ENCODE peak calls at places on chromosomes 4 and X, in six cellular contexts. I is H9, D is mammary epithelial cell, X is fibroblast of lung, M is GM12878, S is PC-3. C is an unnamed sample. For H3K4me1, the result is how much of the 10 kb centered on the place peaks cover.

GRCh38 chr4:118888666-118889312 is at the start of gene SYNPO2:
- DNase-seq in D (peak), S (peak), M (no peak), I (peak), X (peak), C (peak)

GRCh38 chr4:99334880-99335279 is 13.7 kb upstream of the ADH1B start:
- DNase-seq in M (no peak), D (no peak), S (no peak), I (no peak), X (no peak), C (no peak)

GRCh38 chrX:106612403-106612789 is 618 bp downstream of the RADX start:
- DNase-seq in M (no peak), I (no peak), D (peak), X (no peak), S (peak), C (no peak)

GRCh38 chr4:152273343-152273742 is 262.5 kb downstream of the FBXW7 start:
- DNase-seq in D (peak), I (no peak), X (no peak), M (no peak), S (peak), C (no peak)

GRCh38 chr4:7800996-7801395 is 138.7 kb downstream of the AFAP1 start:
- DNase-seq in X (no peak), M (no peak), S (no peak), D (no peak), I (no peak), C (no peak)

GRCh38 chr4:168509786-168510185 is 12.9 kb downstream of the PALLD start:
- DNase-seq in M (no peak), S (no peak), D (peak), I (no peak), X (peak), C (no peak)

GRCh38 chr4:188779586-188779985 is 640.3 kb downstream of the TRIML1 start:
- DNase-seq in D (peak), X (peak), S (peak), M (no peak), I (no peak), C (no peak)

GRCh38 chrX:110397904-110398303 is 39.3 kb downstream of the RTL9 start:
- DNase-seq in D (no peak), I (peak), M (no peak), S (no peak), X (no peak), C (no peak)

GRCh38 chr4:6885953-6886557 is 23.6 kb upstream of the TBC1D14 start:
- DNase-seq in M (peak), I (no peak), S (peak), D (peak), X (peak), C (peak)

GRCh38 chr4:55386073-55386472 is 9.7 kb upstream of the TMEM165 start:
- DNase-seq in M (no peak), I (peak), S (peak), D (peak), X (peak), C (no peak)

GRCh38 chr4:137664055-137664405 is 131.7 kb upstream of the PCDH18 start:
- DNase-seq in I (no peak), M (no peak), S (peak), D (no peak), X (peak), C (no peak)

GRCh38 chr4:156291317-156291716 is 337.7 kb upstream of the CTSO start:
- DNase-seq in D (peak), M (no peak), S (peak), X (peak), I (no peak), C (no peak)

GRCh38 chr4:145587088-145587487 is 32.1 kb upstream of the MMAA start:
- DNase-seq in X (no peak), I (no peak), M (no peak), D (no peak), S (no peak), C (no peak)

GRCh38 chr4:65510976-65511375 is 159.3 kb downstream of the EPHA5 start:
- DNase-seq in X (no peak), I (no peak), D (peak), S (peak), M (no peak), C (no peak)

GRCh38 chr4:98430708-98431403 is 169.7 kb downstream of the RAP1GDS1 start:
- DNase-seq in S (peak), M (no peak), D (peak), I (no peak), X (peak), C (no peak)

GRCh38 chr4:64326507-64326906 is 82.7 kb downstream of the TECRL start:
- DNase-seq in S (no peak), I (no peak), M (no peak), D (no peak), X (no peak), C (no peak)

GRCh38 chr4:75841641-75842520 is 60.4 kb downstream of the PPEF2 start:
- DNase-seq in I (no peak), X (no peak), M (no peak), D (no peak), S (no peak), C (no peak)

GRCh38 chr4:110854021-110854678 is 231.3 kb upstream of the PITX2 start:
- DNase-seq in S (peak), X (peak), I (no peak), M (no peak), D (peak), C (peak)

GRCh38 chr4:56745082-56745481 is 64.0 kb upstream of the HOPX start:
- DNase-seq in X (no peak), D (no peak), M (no peak), S (no peak), I (no peak), C (peak)

GRCh38 chr4:112521123-112522116 is 5.4 kb upstream of the NEUROG2 start:
- DNase-seq in I (peak), M (no peak), D (no peak), S (no peak), X (no peak), C (no peak)

GRCh38 chrX:9835585-9836210 is 49.5 kb downstream of the SHROOM2 start:
- DNase-seq in S (no peak), I (no peak), X (no peak), M (no peak), D (no peak), C (no peak)

GRCh38 chrX:44975666-44976263 is 102.8 kb downstream of the KDM6A start:
- DNase-seq in X (no peak), D (peak), M (no peak), I (no peak), S (no peak), C (no peak)

GRCh38 chrX:3712080-3712869 is 1.2 kb downstream of the PRKX start:
- DNase-seq in X (peak), M (no peak), D (peak), S (peak), I (no peak), C (peak)

DNA sequence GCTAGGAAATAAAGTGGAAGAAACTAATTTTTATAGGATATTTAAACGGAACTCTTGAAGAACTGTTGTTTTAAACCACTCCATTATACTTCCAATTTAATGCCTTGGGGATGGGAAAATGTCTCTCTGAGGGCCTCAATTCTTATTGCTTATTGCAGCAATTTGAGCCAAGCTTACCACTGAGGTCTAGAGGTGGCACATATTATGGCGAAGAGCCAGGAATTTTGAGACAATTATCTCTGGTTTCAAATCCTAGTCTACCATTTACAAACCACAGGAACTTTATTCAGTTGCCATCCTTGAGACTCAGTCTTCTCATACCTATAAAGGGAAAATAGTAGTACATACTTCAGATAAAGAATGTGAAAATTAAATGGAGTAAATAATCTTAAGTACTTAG is 953.6 kb upstream of the IGFBP7 start:
- DNase-seq in S (no peak), X (no peak), D (no peak), M (no peak), I (no peak), C (no peak)
- H3K9ac ChIP-seq in S (no peak), X (no peak), D (no peak), M (no peak), I (no peak), C (no peak)

DNA sequence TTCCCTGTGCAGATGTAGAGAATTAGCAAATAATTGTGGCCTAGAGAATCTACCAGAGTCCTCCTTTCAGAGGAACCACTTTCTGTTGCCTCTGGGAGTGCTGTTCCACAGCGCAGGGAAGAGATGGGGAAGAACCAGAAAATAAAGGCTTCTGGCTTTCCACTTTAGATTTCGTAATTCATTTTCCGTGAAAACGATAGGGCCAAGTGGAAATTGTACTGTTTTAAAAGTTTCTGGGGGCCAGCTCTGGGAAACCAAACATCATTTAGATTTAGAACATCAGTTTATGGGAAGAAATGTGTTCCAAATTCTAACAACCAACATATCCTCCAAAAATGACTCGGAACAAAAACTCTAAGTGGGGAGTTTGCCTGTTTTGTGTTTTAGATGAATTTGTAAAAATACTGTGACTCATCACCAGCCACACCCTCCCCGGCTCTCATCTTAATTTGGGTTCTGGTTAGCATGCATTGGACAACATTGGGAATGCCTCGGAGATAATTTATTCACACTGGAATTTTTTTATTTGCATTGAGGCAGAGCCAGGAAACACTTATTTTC is 65.2 kb upstream of the LNX1 start:
- DNase-seq in I (no peak), M (no peak), X (peak), S (peak), D (no peak), C (no peak)
- TF ChIP-seq CTCF in I (peak), M (no peak), X (peak), S (peak), D (peak), C (peak)

GRCh38 chr4:68865178-68865638 is 49.4 kb downstream of the UGT2B10 start:
- DNase-seq in I (no peak), X (no peak), D (no peak), M (no peak), S (peak), C (no peak)
- H3K4me1 ChIP-seq in I (under half), X (under half), D (under half), M (under half), S (under half), C (under half)

GRCh38 chr4:39133623-39134022 is 48.7 kb upstream of the WDR19 start:
- DNase-seq in D (no peak), S (no peak), M (no peak), X (no peak), I (no peak), C (no peak)

GRCh38 chr4:39134674-39135073 is 47.7 kb upstream of the WDR19 start:
- DNase-seq in X (no peak), I (no peak), S (peak), D (no peak), M (no peak), C (no peak)
- H3K9ac ChIP-seq in X (no peak), I (no peak), S (no peak), D (no peak), M (no peak), C (no peak)

DNA sequence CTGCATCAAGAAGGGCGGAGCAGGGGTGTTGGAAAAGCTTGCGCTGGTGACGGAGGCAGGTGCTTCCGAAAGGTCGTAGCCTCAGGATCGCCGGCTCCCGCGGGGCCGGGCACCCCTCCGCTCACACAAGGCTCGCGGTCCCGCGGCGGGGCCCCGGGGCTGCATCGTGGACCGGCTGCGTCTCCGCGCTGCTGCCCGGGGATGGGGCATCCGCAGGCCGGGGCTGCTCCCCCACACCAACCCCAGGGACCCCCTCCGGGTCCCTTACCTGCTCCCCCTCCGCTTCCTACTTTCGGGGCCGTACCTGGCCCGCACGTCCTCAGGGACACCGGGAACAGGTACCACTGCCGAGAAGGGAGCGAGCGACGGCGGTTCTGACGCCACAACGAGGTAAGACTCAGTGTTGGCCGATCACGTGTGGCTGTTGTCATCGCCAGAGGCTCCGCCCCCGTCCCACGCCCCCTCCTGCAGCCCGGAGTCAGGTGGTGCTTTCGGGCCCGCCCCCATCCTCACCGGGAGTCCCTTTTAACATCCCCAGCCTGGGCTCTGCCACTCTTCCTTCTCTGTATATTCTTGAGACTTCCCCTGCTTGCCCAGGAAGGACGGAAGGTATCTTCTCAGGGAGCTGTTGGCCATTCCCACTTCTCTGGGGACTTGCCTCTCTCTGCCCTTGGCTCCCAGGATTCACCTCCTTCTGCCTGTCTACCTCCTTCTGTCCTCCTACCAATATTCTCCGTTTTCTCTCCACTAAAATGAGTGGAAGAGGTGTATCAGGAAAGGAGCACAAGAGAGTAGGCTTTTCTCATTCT is at the start of gene BEX2:
- DNase-seq in S (peak), M (no peak), I (peak), D (peak), X (peak), C (peak)
- TF ChIP-seq CTCF in S (no peak), M (no peak), I (no peak), D (no peak), X (no peak), C (no peak)

GRCh38 chr4:173171098-173171497 is 2.5 kb downstream of the GALNT7 start:
- DNase-seq in I (no peak), M (no peak), X (peak), S (peak), D (peak), C (no peak)

GRCh38 chr4:173169178-173169427 is 492 bp downstream of the GALNT7 start:
- DNase-seq in D (no peak), M (no peak), I (no peak), S (peak), X (no peak), C (no peak)

GRCh38 chr4:173170210-173170778 is 1.7 kb downstream of the GALNT7 start:
- DNase-seq in M (no peak), D (no peak), X (peak), I (no peak), S (peak), C (no peak)

GRCh38 chr4:173168396-173169177 is at the start of gene GALNT7:
- DNase-seq in I (peak), M (no peak), S (peak), X (peak), D (peak), C (peak)

GRCh38 chr4:173169428-173170209 is 1.0 kb downstream of the GALNT7 start:
- DNase-seq in I (peak), S (peak), D (peak), X (peak), M (no peak), C (peak)
- H3K4me1 ChIP-seq in I (under half), S (under half), D (under half), X (under half), M (under half), C (under half)

GRCh38 chr4:40306991-40307390 is 28.1 kb upstream of the CHRNA9 start:
- DNase-seq in S (no peak), M (no peak), D (no peak), I (no peak), X (no peak), C (no peak)

GRCh38 chr4:40309250-40309774 is 25.8 kb upstream of the CHRNA9 start:
- DNase-seq in X (peak), D (peak), I (peak), M (peak), S (peak), C (peak)

GRCh38 chr4:40308528-40309122 is 26.5 kb upstream of the CHRNA9 start:
- DNase-seq in S (no peak), D (no peak), X (no peak), M (no peak), I (peak), C (no peak)

GRCh38 chr4:40306203-40306602 is 28.9 kb upstream of the CHRNA9 start:
- DNase-seq in D (no peak), S (no peak), I (no peak), X (no peak), M (no peak), C (no peak)

DNA sequence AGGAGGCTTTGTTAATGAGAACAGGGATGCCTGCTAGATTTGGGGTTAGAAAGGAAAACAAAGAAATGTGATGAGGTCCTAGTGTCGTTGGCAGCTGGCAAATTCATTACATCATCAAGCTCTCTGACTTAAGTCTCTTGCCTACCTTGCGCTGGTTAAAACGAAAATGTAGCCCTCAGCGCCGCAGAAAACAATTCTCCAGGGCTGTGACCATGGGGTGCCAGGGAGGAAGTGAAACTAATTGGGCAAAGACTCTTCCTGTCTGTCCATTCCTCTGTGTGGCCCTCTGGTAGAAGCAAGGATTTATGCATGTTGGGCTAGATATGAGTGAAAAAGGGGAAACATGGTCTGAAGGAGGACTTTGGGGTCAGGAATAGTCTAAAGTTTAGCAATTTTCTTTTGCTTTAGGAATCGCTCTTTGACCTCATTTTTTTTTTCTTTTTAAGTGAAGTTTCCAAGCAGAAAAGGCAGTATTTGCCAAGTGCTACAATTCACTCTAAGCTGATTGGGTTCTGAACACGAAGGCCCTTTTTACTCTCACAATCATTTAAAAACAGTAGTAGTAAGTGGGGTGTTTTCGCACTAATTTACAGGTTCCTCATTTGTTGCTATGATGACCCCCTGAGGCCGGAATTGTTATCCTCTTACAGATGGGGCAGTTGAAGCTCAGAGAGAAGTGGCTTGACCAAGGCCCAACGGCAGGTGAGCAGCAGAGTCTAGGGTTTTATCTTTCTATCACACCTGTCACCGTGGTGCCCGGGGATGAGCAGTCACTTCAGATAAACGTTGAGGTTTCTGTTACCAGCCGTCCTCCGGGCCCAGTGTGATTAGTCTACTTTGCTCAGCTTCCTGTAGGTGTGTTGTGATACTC is 27.3 kb upstream of the CHRNA9 start:
- DNase-seq in M (peak), X (no peak), S (no peak), D (no peak), I (peak), C (peak)
- H3K9ac ChIP-seq in M (peak), X (no peak), S (no peak), D (no peak), I (no peak), C (no peak)

DNA sequence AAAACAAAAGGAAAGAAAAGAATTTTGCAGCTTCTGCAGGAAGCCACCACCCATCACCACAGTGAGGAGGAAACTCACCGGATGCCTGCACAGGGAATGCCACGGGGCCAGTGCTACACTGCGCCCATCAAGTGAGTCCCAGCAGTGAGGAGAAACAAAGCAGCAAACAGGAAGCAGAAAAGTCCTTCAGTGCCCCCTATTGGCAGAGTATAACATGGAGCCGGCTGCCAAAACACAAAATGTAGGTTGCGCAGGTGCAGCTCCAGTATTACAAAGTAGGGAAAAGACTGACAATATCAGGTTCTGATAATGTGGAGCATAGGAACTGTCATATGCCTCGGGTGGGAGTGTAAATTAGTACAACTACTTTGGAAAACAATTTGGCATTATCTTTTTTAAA is 23.3 kb upstream of the SCML2 start:
- DNase-seq in M (no peak), I (peak), D (no peak), S (peak), X (peak), C (no peak)
- TF ChIP-seq CTCF in M (peak), I (peak), D (peak), S (peak), X (peak), C (peak)

DNA sequence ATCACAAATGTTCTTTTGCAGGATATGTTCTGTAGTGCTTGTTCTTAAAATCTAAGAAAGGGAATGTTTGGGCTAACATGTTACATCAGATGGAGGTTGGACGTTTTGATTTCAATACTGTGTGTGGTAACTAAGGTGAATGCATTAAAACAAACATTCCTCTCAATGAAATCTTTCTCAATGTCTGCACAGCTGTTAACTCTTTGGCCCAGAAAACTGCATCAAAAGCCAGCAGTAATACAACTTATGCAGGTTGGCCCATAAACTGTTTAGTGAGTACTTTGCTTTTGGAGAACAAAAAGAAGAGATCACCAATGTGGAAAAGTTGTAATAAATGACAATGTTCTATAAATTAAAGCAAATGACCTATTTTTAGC is 18.1 kb downstream of the ARSJ start:
- DNase-seq in I (no peak), X (peak), M (no peak), D (peak), S (peak), C (no peak)
- H3K4me1 ChIP-seq in I (under half), X (under half), M (under half), D (under half), S (under half), C (under half)